ENCODE peak calls at places on chromosome 12, in seven cellular contexts. R is NB4, T is HepG2, P is transverse colon, E is upper lobe of left lung, K is A549, C is HCT116. W is an unnamed sample.

GRCh38 chr12:114665411-114666181 is 18.4 kb downstream of the TBX3 start:
- DNase-seq in P (no peak), K (no peak), R (no peak), C (no peak), E (peak), T (no peak), W (no peak)

GRCh38 chr12:66011731-66012130 is 118.8 kb downstream of the LLPH start:
- DNase-seq in R (no peak), C (no peak), P (no peak), K (no peak), T (no peak), E (no peak), W (no peak)

GRCh38 chr12:27899151-27899661 is 73.3 kb downstream of the PTHLH start:
- DNase-seq in R (no peak), C (no peak), E (no peak), P (no peak), K (no peak), T (peak), W (no peak)

GRCh38 chr12:122669397-122670070 is 33.6 kb downstream of the HCAR2 start:
- DNase-seq in R (no peak), C (no peak), T (no peak), P (no peak), K (no peak), E (no peak), W (no peak)

GRCh38 chr12:129607293-129607692 is 296.5 kb downstream of the TMEM132D start:
- DNase-seq in R (no peak), K (no peak), T (no peak), E (no peak), C (no peak), P (no peak), W (no peak)

GRCh38 chr12:53481957-53482586 is 17.2 kb downstream of the MAP3K12 start:
- DNase-seq in R (peak), E (no peak), P (no peak), C (no peak), T (peak), K (peak), W (no peak)

GRCh38 chr12:113239811-113240331 is 18.6 kb downstream of the TPCN1 start:
- DNase-seq in E (no peak), R (no peak), T (no peak), P (peak), C (no peak), K (no peak), W (no peak)

GRCh38 chr12:9389796-9390195 is 181.6 kb upstream of the PZP start:
- DNase-seq in P (no peak), K (no peak), R (no peak), C (no peak), T (no peak), E (no peak), W (no peak)

GRCh38 chr12:128606970-128607369 is 216.8 kb downstream of the SLC15A4 start:
- DNase-seq in T (no peak), E (no peak), R (no peak), C (no peak), K (no peak), P (peak), W (no peak)

GRCh38 chr12:26402648-26403047 is 207.3 kb downstream of the SSPN start:
- DNase-seq in C (peak), P (peak), E (no peak), K (no peak), T (peak), R (no peak), W (peak)

GRCh38 chr12:13316847-13317246 is 120.3 kb downstream of the EMP1 start:
- DNase-seq in K (no peak), P (no peak), R (no peak), E (no peak), C (no peak), T (no peak), W (no peak)

GRCh38 chr12:54941659-54942058 is 42.9 kb downstream of the TESPA1 start:
- DNase-seq in R (no peak), C (no peak), P (no peak), E (no peak), T (no peak), K (no peak), W (no peak)

GRCh38 chr12:27973487-27973890 is 956 bp upstream of the PTHLH start:
- DNase-seq in R (no peak), E (no peak), K (no peak), C (no peak), P (no peak), T (no peak), W (no peak)

GRCh38 chr12:53098354-53098981 is 1.0 kb downstream of the IGFBP6 start:
- DNase-seq in R (no peak), C (peak), E (no peak), T (no peak), K (peak), P (peak), W (peak)

GRCh38 chr12:58425481-58426392 is 484.4 kb downstream of the ATP23 start:
- DNase-seq in E (no peak), C (peak), K (peak), R (no peak), T (peak), P (peak), W (peak)

GRCh38 chr12:75315518-75315917 is 14.6 kb downstream of the CAPS2 start:
- DNase-seq in P (no peak), C (no peak), K (no peak), T (no peak), R (no peak), E (no peak), W (no peak)

GRCh38 chr12:46470039-46470627 is 97.6 kb upstream of the SLC38A2 start:
- DNase-seq in T (no peak), C (no peak), P (no peak), E (no peak), R (no peak), K (no peak), W (no peak)

GRCh38 chr12:26226629-26227375 is 31.4 kb downstream of the SSPN start:
- DNase-seq in K (no peak), T (no peak), P (peak), R (peak), E (peak), C (no peak), W (no peak)

GRCh38 chr12:27653661-27654060 is 42.6 kb upstream of the REP15 start:
- DNase-seq in P (no peak), K (no peak), R (no peak), E (no peak), C (no peak), T (no peak), W (no peak)

GRCh38 chr12:77888611-77889010 is 57.9 kb downstream of the NAV3 start:
- DNase-seq in E (no peak), P (no peak), C (peak), T (peak), R (no peak), K (peak), W (no peak)

GRCh38 chr12:87509233-87509820 is 519.9 kb downstream of the C12orf50 start:
- DNase-seq in T (no peak), K (peak), R (peak), P (no peak), C (peak), E (no peak), W (no peak)

GRCh38 chr12:119894916-119895315 is 17.8 kb upstream of the CIT start:
- DNase-seq in E (no peak), T (no peak), P (no peak), R (no peak), C (no peak), K (no peak), W (no peak)

GRCh38 chr12:47316609-47317049 is 236.9 kb upstream of the AMIGO2 start:
- DNase-seq in R (no peak), K (no peak), E (no peak), P (no peak), C (no peak), T (no peak), W (no peak)

GRCh38 chr12:77995436-77996167 is 164.9 kb downstream of the NAV3 start:
- DNase-seq in T (no peak), P (no peak), C (peak), R (no peak), E (no peak), K (peak), W (no peak)

GRCh38 chr12:87348071-87348470 is 681.1 kb downstream of the C12orf50 start:
- DNase-seq in K (no peak), E (no peak), T (no peak), P (no peak), C (no peak), R (no peak), W (no peak)

GRCh38 chr12:32517966-32518365 is 118.6 kb downstream of the FGD4 start:
- DNase-seq in C (no peak), E (no peak), T (no peak), P (no peak), K (no peak), R (no peak), W (no peak)

GRCh38 chr12:124470139-124470538 is 97.3 kb downstream of the NCOR2 start:
- DNase-seq in E (no peak), T (no peak), C (no peak), K (no peak), R (no peak), P (no peak), W (no peak)

GRCh38 chr12:124466200-124467128 is 100.9 kb downstream of the NCOR2 start:
- DNase-seq in R (peak), K (no peak), T (no peak), E (peak), C (no peak), P (peak), W (no peak)

GRCh38 chr12:124471828-124472227 is 95.6 kb downstream of the NCOR2 start:
- DNase-seq in P (no peak), E (no peak), R (no peak), T (no peak), C (no peak), K (no peak), W (no peak)

GRCh38 chr12:124470806-124471205 is 96.6 kb downstream of the NCOR2 start:
- DNase-seq in P (no peak), R (no peak), C (no peak), E (peak), K (no peak), T (no peak), W (no peak)

GRCh38 chr12:124469193-124469888 is 98.1 kb downstream of the NCOR2 start:
- DNase-seq in T (no peak), R (peak), K (no peak), C (no peak), P (no peak), E (no peak), W (no peak)
- TF ChIP-seq CTCF in T (peak), R (peak), K (no peak), C (peak), P (peak), E (peak), W (no peak)

GRCh38 chr12:40907115-40907521 is 214.9 kb downstream of the CNTN1 start:
- DNase-seq in C (peak), R (peak), P (no peak), K (peak), T (no peak), E (no peak), W (no peak)
- H3K4me3 ChIP-seq in C (no peak), R (no peak), P (no peak), K (no peak), T (no peak), E (no peak), W (no peak)

DNA sequence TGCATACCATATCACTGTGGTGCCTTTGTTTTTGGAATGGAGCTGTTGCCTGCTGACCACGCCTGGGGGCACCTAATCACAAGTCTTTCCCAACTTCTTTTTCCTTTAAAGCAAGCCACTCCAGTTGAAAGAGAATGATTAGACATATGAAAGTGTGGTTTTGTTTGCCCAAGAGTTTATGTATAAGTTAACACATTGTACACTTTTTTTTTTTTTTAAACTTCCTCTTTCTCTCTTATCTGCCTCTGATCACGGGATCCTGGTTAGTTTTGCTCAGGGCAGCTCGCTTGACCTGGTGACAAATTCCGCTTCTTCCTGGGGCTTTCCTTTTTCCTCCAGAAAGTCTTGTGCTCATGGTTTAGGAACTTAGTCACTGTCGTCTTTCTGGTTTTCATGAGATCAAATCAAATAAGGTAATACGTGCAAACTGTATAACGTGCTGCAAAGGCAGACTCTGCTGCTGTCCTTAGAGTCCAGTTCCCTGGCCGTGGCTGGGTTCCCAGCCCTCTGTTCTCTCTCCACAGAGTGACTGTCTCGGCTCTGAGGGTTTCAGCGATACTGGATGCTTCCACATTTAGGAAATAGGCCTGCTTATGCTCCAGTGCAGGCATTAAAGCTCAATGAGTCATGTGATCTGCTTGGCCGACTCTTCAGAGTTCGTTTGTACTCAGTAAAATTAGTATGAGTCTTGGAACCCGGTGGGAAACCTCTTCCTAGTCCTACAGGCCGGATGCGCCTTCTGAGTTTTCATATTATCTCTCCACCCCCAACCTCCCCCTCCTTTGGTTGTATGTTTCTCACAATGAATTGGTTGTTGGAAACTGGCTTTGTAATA is 15.2 kb downstream of the RASSF3 start:
- DNase-seq in R (peak), C (peak), K (peak), E (no peak), P (peak), T (peak), W (peak)
- TF ChIP-seq POLR2A in R (no peak), C (no peak), K (peak), E (peak), P (peak), T (no peak), W (no peak)

DNA sequence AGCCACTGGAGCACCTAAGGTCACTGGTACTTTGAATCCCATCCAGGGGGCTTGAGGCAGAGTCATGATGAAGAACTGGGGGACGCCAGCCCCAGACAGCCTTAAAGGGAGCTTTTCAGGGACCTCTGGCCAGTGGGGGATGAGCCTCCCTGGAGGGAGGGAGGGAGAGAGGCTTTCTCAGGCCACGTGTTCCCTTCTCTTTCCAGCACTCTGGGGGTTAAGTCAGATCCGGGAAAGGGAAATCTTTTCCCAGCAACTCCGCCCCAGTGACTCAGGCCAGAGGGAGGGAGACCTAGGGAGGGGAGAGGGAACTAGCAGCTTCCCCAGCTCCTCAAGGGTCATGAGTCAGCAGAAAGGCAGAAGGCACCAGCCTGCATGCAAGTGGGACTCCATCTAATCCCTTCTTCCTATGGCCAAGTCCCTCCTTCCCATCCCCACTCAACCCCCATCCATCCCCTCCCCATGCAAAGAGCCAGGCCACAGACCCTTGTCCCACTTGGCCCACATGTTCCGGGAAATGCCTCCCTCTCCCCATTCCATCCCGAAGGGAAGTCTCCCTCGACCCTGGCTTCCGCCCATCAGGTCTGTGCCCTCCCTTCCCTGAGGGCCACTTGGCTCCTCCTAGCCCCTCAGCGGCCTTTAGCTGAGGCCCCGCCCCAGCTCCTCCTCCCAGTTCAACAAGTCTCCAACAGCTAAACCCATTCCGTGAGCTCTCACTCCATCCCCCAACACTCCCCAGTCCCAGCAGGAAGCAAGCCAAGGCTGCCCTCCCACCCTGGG is 5.6 kb downstream of the TNFRSF1A start:
- DNase-seq in C (peak), R (peak), K (peak), P (peak), T (peak), E (peak), W (peak)
- TF ChIP-seq CTCF in C (no peak), R (no peak), K (no peak), P (no peak), T (no peak), E (no peak), W (no peak)

GRCh38 chr12:131929530-131930456 is 717 bp downstream of the PUS1 start:
- DNase-seq in P (peak), K (peak), R (peak), C (no peak), T (no peak), E (peak), W (no peak)

GRCh38 chr12:131928080-131928764 is 854 bp upstream of the PUS1 start:
- DNase-seq in C (no peak), T (no peak), R (no peak), E (no peak), K (no peak), P (peak), W (no peak)

GRCh38 chr12:131928765-131929529 is at the start of gene PUS1:
- DNase-seq in R (peak), P (peak), E (peak), T (peak), C (peak), K (peak), W (peak)

GRCh38 chr12:131933387-131933786 is 4.3 kb downstream of the PUS1 start:
- DNase-seq in T (no peak), K (no peak), C (no peak), E (no peak), P (no peak), R (no peak), W (no peak)

DNA sequence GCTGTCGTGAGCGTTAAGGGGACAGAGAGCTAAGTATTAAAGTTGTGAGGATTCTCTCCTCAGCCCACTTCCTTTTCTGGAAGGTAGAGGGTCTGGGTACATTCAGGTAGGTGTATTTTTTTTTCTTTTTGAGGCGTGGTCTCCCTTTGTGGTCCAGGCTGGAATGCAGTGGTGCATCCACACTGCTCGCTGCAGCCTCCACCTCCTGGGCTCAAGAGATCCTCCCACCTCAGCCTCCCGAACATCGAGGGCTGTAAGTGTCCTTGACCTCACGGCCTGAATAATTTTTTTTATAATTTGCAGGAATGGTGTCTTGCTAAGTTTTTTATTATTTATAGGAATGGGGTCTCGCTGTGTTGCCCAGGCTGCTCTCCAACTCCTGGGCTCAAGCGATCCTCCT is 1.4 kb downstream of the PUS1 start:
- DNase-seq in E (no peak), C (no peak), K (no peak), T (no peak), P (no peak), R (no peak), W (no peak)
- H3K4me3 ChIP-seq in E (peak), C (peak), K (peak), T (peak), P (peak), R (peak), W (no peak)

GRCh38 chr12:8033153-8034044 is 883 bp downstream of the FOXJ2 start:
- DNase-seq in P (peak), R (peak), K (peak), T (no peak), C (no peak), E (no peak), W (peak)
- TF ChIP-seq POLR2A in P (no peak), R (no peak), K (peak), T (no peak), C (no peak), E (no peak), W (no peak)

GRCh38 chr12:2008677-2009076 is 4.4 kb upstream of the DCP1B start:
- DNase-seq in R (no peak), K (no peak), T (no peak), C (no peak), P (no peak), E (no peak), W (no peak)

GRCh38 chr12:2003676-2004112 is 563 bp downstream of the DCP1B start:
- DNase-seq in T (no peak), K (peak), E (no peak), C (no peak), R (no peak), P (no peak), W (no peak)

GRCh38 chr12:2009623-2010022 is 5.4 kb upstream of the DCP1B start:
- DNase-seq in P (no peak), E (no peak), R (peak), T (peak), K (no peak), C (no peak), W (no peak)

GRCh38 chr12:2004113-2004929 is at the start of gene DCP1B:
- DNase-seq in K (peak), C (peak), E (peak), T (peak), R (peak), P (peak), W (peak)
- TF ChIP-seq CTCF in K (no peak), C (no peak), E (peak), T (peak), R (no peak), P (no peak), W (peak)

GRCh38 chr12:68281685-68282084 is 28.3 kb upstream of the IL22 start:
- DNase-seq in R (no peak), P (no peak), K (no peak), T (no peak), E (no peak), C (no peak), W (no peak)
- H3K4me3 ChIP-seq in R (no peak), P (no peak), K (no peak), T (no peak), E (no peak), C (no peak), W (no peak)

W was measured in lower leg skin.